ENCODE peak calls at places on chromosomes 3 and 15, in five cellular contexts. Y is NAMALWA, L is BE2C, D is SW480, N is fibroblast of pulmonary artery. S is an unnamed sample.

GRCh38 chr3:111773484-111773883 is 85.6 kb upstream of the PHLDB2 start:
- DNase-seq in Y (no peak), L (no peak), D (no peak), N (no peak), S (no peak)

GRCh38 chr3:15329058-15330005 is 3.1 kb downstream of the SH3BP5 start:
- DNase-seq in Y (no peak), L (no peak), D (no peak), N (no peak), S (no peak)

GRCh38 chr3:129025691-129026435 is 24.8 kb downstream of the EFCC1 start:
- DNase-seq in Y (no peak), L (peak), D (no peak), N (no peak), S (no peak)

GRCh38 chr3:193946945-193947344 is 189.0 kb upstream of the HES1 start:
- DNase-seq in Y (no peak), L (no peak), D (peak), N (no peak), S (peak)

GRCh38 chr3:67700596-67700995 is 46.2 kb upstream of the SUCLG2 start:
- DNase-seq in Y (no peak), L (no peak), D (no peak), N (no peak), S (no peak)

GRCh38 chr3:107794664-107795443 is 272.1 kb downstream of the BBX start:
- DNase-seq in Y (no peak), L (no peak), D (no peak), N (peak), S (no peak)

GRCh38 chr15:40241305-40242215 is 2.7 kb downstream of the PAK6 start:
- DNase-seq in Y (no peak), L (no peak), D (no peak), N (no peak), S (no peak)

GRCh38 chr15:63531586-63531985 is 27.2 kb downstream of the USP3 start:
- DNase-seq in Y (peak), L (no peak), D (no peak), N (no peak), S (no peak)

GRCh38 chr15:66997212-66997611 is 68.2 kb upstream of the SMAD3 start:
- DNase-seq in Y (no peak), L (no peak), D (peak), N (peak), S (peak)

GRCh38 chr15:57218826-57219576 is 157.3 kb upstream of the CGNL1 start:
- DNase-seq in Y (peak), L (peak), D (peak), N (peak), S (peak)

GRCh38 chr3:51388286-51389029 is 2.6 kb upstream of the RBM15B start:
- DNase-seq in Y (peak), L (peak), D (peak), N (no peak), S (no peak)

GRCh38 chr3:66378256-66378655 is 122.6 kb downstream of the LRIG1 start:
- DNase-seq in Y (peak), L (peak), D (peak), N (peak), S (no peak)

GRCh38 chr15:87753539-87753938 is 503.0 kb downstream of the NTRK3 start:
- DNase-seq in Y (no peak), L (peak), D (no peak), N (no peak), S (no peak)

GRCh38 chr3:120404876-120405275 is 45.9 kb downstream of the FSTL1 start:
- DNase-seq in Y (no peak), L (no peak), D (no peak), N (no peak), S (peak)

GRCh38 chr15:39543651-39544050 is 37.2 kb upstream of the THBS1 start:
- DNase-seq in Y (no peak), L (no peak), D (no peak), N (peak), S (no peak)

GRCh38 chr3:191774485-191774884 is 313.5 kb downstream of the PYDC2 start:
- DNase-seq in Y (no peak), L (no peak), D (no peak), N (peak), S (peak)

GRCh38 chr3:132549890-132550578 is 47.0 kb upstream of the ACKR4 start:
- DNase-seq in Y (no peak), L (no peak), D (no peak), N (peak), S (peak)

GRCh38 chr3:94522488-94522887 is 459.6 kb downstream of the NSUN3 start:
- DNase-seq in Y (no peak), L (peak), D (no peak), N (no peak), S (no peak)

GRCh38 chr3:119810018-119810435 is 28.1 kb downstream of the NR1I2 start:
- DNase-seq in Y (no peak), L (no peak), D (no peak), N (peak), S (peak)

GRCh38 chr15:60917469-60918130 is 311.5 kb downstream of the RORA start:
- DNase-seq in Y (no peak), L (no peak), D (no peak), N (peak), S (no peak)

GRCh38 chr3:135706758-135707375 is 258.7 kb upstream of the PPP2R3A start:
- DNase-seq in Y (no peak), L (peak), D (no peak), N (no peak), S (peak)

GRCh38 chr3:171356251-171356650 is 104.0 kb downstream of the TNIK start:
- DNase-seq in Y (no peak), L (no peak), D (no peak), N (no peak), S (peak)

GRCh38 chr3:155369244-155369643 is 75.8 kb upstream of the STRIT1 start:
- DNase-seq in Y (no peak), L (no peak), D (no peak), N (no peak), S (no peak)